ENCODE peak calls at places on chromosome 12, in four cellular contexts. T is H1, P is pancreas, L is tibial nerve. Q is an unnamed sample.

GRCh38 chr12:49533331-49533730 is 5.5 kb upstream of the KCNH3 start:
- DNase-seq in T (no peak), L (no peak), P (no peak), Q (no peak)

GRCh38 chr12:59372971-59373370 is 222.9 kb upstream of the SLC16A7 start:
- DNase-seq in P (no peak), L (no peak), T (no peak), Q (no peak)

GRCh38 chr12:19706936-19707335 is 267.6 kb downstream of the AEBP2 start:
- DNase-seq in P (no peak), T (no peak), L (no peak), Q (no peak)

GRCh38 chr12:117749431-117749830 is 219.4 kb downstream of the KSR2 start:
- DNase-seq in T (no peak), L (no peak), P (no peak), Q (no peak)

GRCh38 chr12:50640321-50640939 is 123.5 kb upstream of the ATF1 start:
- DNase-seq in P (no peak), L (no peak), T (no peak), Q (no peak)

GRCh38 chr12:1502441-1502785 is 92.0 kb downstream of the FBXL14 start:
- DNase-seq in L (no peak), P (no peak), T (no peak), Q (no peak)

GRCh38 chr12:31005944-31006361 is 67.7 kb upstream of the DDX11 start:
- DNase-seq in P (no peak), L (no peak), T (no peak), Q (peak)

GRCh38 chr12:89156862-89157262 is 195.4 kb downstream of the DUSP6 start:
- DNase-seq in T (no peak), P (no peak), L (no peak), Q (peak)

GRCh38 chr12:96501139-96501741 is 11.9 kb downstream of the CFAP54 start:
- DNase-seq in P (no peak), T (no peak), L (no peak), Q (no peak)

GRCh38 chr12:96044017-96044985 is 8.9 kb upstream of the LTA4H start:
- DNase-seq in P (no peak), T (no peak), L (no peak), Q (peak)

GRCh38 chr12:8912910-8913309 is 1.4 kb upstream of the PHC1 start:
- DNase-seq in P (peak), T (no peak), L (no peak), Q (no peak)

GRCh38 chr12:54561164-54561563 is 11.8 kb downstream of the PDE1B start:
- DNase-seq in T (no peak), L (no peak), P (no peak), Q (no peak)
- H3K4me3 ChIP-seq in T (peak), L (peak), P (no peak), Q (no peak)

GRCh38 chr12:2627343-2628191 is 167.2 kb upstream of the FKBP4 start:
- DNase-seq in P (no peak), T (no peak), L (no peak), Q (no peak)
- H3K4me3 ChIP-seq in P (no peak), T (no peak), L (no peak), Q (no peak)

GRCh38 chr12:128365032-128365431 is 98.1 kb downstream of the TMEM132C start:
- DNase-seq in L (no peak), P (no peak), T (no peak), Q (no peak)

GRCh38 chr12:128367961-128368360 is 101.0 kb downstream of the TMEM132C start:
- DNase-seq in T (no peak), P (no peak), L (no peak), Q (no peak)

DNA sequence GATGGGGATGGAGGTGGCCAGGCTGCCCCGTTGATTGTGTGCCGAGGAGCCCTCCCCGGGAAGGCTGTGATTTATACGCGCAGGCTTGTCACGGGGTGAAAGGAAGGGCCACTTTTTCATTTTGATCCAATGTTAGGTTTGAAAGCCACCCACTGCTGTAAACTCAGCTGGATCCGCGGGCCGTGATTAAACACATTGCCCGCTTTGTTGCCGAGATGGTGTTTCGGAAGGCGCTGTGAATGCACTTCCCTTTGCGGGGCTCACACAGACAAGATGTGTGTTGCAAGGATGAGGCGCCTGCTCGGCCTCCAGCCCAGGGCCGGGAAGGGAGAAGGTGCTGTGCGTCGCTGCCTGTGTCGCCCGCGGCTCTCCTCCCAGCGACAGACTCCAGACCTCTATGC is 98.9 kb downstream of the TMEM132C start:
- DNase-seq in T (no peak), P (no peak), L (no peak), Q (no peak)
- H3K4me3 ChIP-seq in T (peak), P (no peak), L (peak), Q (no peak)

GRCh38 chr12:106183735-106184134 is 45.0 kb upstream of the NUAK1 start:
- DNase-seq in P (no peak), L (no peak), T (no peak), Q (no peak)

GRCh38 chr12:106174876-106175275 is 36.1 kb upstream of the NUAK1 start:
- DNase-seq in P (no peak), T (no peak), L (no peak), Q (no peak)

GRCh38 chr12:106178582-106178981 is 39.8 kb upstream of the NUAK1 start:
- DNase-seq in P (no peak), T (no peak), L (no peak), Q (no peak)

GRCh38 chr12:106181416-106182114 is 42.8 kb upstream of the NUAK1 start:
- DNase-seq in L (no peak), T (no peak), P (no peak), Q (no peak)

GRCh38 chr12:106179086-106179485 is 40.3 kb upstream of the NUAK1 start:
- DNase-seq in P (no peak), L (peak), T (no peak), Q (peak)
- H3K4me3 ChIP-seq in P (no peak), L (no peak), T (no peak), Q (no peak)

DNA sequence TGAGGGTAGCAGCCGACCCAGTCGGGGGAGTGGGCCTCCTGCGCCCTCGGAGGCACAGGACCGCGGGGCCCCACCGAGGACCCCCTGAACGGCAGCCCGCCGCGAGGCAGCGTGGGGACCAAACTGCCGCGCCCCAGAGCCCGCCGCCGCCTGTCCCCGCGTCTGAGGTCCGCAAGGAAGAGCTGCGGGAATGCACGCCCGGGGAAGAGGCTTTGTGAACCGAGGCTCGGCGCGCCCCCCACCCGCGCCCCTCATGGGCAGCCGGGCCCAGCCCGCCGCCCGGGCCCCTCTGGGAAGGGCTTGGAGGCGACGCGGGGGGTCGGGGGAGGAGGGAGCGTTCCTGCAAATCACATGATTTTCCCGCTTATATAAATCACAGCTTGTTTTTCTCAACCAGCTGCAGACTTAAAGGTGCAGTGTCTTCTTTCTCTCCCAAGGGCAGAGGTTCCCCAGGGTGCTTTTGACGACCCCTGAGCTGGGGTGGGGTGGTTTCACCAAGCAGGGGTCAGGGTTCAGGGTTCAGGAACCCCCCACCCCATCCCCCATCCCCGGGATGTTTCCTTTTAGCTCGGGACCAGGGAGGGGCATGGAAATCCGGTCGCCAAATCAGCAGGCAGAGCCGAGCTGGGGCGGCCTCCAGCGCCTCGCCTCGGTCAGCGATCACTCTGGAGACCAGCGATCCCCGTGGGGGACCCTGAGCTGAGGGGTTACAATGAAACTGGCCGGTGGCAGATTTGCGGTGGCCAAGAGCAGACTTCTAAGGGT is 44.7 kb upstream of the ATP23 start:
- DNase-seq in L (peak), T (no peak), P (peak), Q (no peak)
- H3K4me3 ChIP-seq in L (peak), T (peak), P (peak), Q (peak)

GRCh38 chr12:16346931-16347330 is 514 bp upstream of the MGST1 start:
- DNase-seq in P (no peak), T (no peak), L (no peak), Q (no peak)
- H3K4me3 ChIP-seq in P (peak), T (no peak), L (peak), Q (no peak)

DNA sequence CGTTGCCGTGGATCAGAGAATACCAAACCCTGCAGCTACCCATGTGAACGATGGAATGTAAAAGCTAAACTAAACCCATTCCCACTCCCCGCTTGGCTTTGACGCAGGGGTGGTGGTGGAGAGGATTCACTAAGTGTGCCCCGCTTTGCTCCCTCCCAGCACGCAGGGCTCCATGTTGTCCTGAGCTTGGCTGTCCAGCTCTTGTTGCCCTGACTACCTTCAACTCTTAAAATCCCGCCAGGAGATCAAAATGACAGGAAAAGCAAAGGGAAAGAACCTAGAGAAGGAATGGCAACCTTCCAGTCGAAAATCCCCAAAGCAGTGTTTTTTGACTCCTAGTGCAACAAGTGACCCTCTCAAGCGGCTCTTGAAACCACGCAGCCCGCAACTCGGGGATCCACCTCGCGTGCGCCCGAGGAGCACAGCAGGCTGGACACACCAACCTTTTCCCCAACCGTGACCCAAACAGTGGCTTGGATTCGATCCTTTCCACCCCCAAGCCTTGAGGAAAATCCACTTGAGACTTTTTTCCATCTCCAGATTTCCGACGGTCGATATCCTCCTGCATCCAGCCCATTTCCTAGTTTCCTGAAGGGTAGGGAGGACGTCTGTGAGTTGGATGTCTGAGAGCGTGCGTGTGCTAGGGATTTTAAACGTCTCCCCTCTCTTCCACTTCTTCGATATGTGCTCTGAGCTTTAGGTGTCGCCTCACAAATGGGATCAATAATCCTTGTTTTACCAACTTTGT is 1.4 kb downstream of the SYT10 start:
- DNase-seq in L (no peak), T (no peak), P (no peak), Q (no peak)
- H3K4me3 ChIP-seq in L (peak), T (peak), P (no peak), Q (no peak)

GRCh38 chr12:56020437-56021189 is at the start of gene IKZF4:
- DNase-seq in T (no peak), P (no peak), L (no peak), Q (no peak)
- H3K4me3 ChIP-seq in T (peak), P (no peak), L (peak), Q (no peak)

DNA sequence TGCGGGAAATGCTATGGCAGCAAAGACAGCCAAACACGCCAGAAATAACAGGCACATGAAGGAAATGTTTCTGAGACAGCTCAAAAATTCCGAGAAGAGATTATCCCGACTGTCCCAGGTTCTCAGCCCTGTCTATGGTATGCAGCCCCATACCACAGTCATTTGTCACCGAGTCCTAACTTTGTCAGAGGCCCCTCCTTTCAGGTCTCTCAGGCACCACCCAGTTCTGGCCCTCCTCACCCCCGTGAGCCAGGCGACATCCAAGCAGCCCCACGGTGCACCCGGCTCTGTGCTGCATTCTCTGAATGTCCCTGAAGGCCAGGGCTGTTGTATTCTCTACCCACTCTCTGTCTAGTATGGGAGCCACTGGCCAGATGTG is 24.0 kb downstream of the SSH1 start:
- DNase-seq in T (no peak), P (no peak), L (no peak), Q (peak)
- H3K4me3 ChIP-seq in T (no peak), P (no peak), L (peak), Q (no peak)